ENCODE peak calls at places on chromosomes 11 and 22, in five cellular contexts. One of them, this sample, is unnamed.
A peak's percentile ranks its signal among the peaks of the same experiment; 100 is the strongest.

GRCh38 chr11:12506502-12506921 is 129.1 kb downstream of the PARVA start:
- DNase-seq in thyroid gland: no peak
- DNase-seq in body of pancreas: no peak
- DNase-seq in spleen: no peak
- DNase-seq in IMR-90: peak; percentile 59
- DNase-seq in this sample: no peak

GRCh38 chr11:87005569-87005921 is 32.2 kb upstream of the TMEM135 start:
- DNase-seq in body of pancreas: no peak
- DNase-seq in IMR-90: no peak
- DNase-seq in thyroid gland: no peak
- DNase-seq in spleen: no peak
- DNase-seq in this sample: no peak

GRCh38 chr22:45642966-45643365 is 28.7 kb upstream of the ATXN10 start:
- DNase-seq in IMR-90: no peak
- DNase-seq in thyroid gland: no peak
- DNase-seq in spleen: no peak
- DNase-seq in body of pancreas: no peak
- DNase-seq in this sample: no peak

GRCh38 chr22:23109441-23109978 is 32.3 kb downstream of the RSPH14 start:
- DNase-seq in body of pancreas: no peak
- DNase-seq in spleen: no peak
- DNase-seq in IMR-90: no peak
- DNase-seq in thyroid gland: no peak
- DNase-seq in this sample: no peak

GRCh38 chr11:69814902-69815301 is 4.3 kb downstream of the FGF3 start:
- DNase-seq in thyroid gland: no peak
- DNase-seq in spleen: no peak
- DNase-seq in IMR-90: no peak
- DNase-seq in body of pancreas: no peak
- DNase-seq in this sample: no peak

GRCh38 chr22:37633693-37634504 is 5.6 kb upstream of the SH3BP1 start:
- DNase-seq in thyroid gland: peak; percentile 84
- DNase-seq in body of pancreas: peak; percentile 50
- DNase-seq in spleen: peak; percentile 96
- DNase-seq in IMR-90: peak; percentile 92
- DNase-seq in this sample: peak; percentile 91

GRCh38 chr11:129382583-129382982 is 6.9 kb downstream of the BARX2 start:
- DNase-seq in body of pancreas: no peak
- DNase-seq in spleen: no peak
- DNase-seq in thyroid gland: no peak
- DNase-seq in IMR-90: no peak
- DNase-seq in this sample: no peak

GRCh38 chr11:2109541-2110019 is 29.6 kb downstream of the IGF2 start:
- DNase-seq in body of pancreas: no peak
- DNase-seq in IMR-90: no peak
- DNase-seq in thyroid gland: no peak
- DNase-seq in spleen: no peak
- DNase-seq in this sample: no peak

GRCh38 chr11:20854214-20854613 is 184.8 kb downstream of the NELL1 start:
- DNase-seq in spleen: no peak
- DNase-seq in body of pancreas: no peak
- DNase-seq in thyroid gland: no peak
- DNase-seq in IMR-90: no peak
- DNase-seq in this sample: no peak

GRCh38 chr11:33553486-33553885 is 147.1 kb downstream of the C11orf91 start:
- DNase-seq in spleen: no peak
- DNase-seq in body of pancreas: no peak
- DNase-seq in IMR-90: peak; percentile 43
- DNase-seq in thyroid gland: no peak
- DNase-seq in this sample: no peak

GRCh38 chr22:38180841-38181452 is 683 bp downstream of the PLA2G6 start:
- DNase-seq in spleen: peak; percentile 85
- DNase-seq in body of pancreas: no peak
- DNase-seq in IMR-90: no peak
- DNase-seq in thyroid gland: peak; percentile 70
- DNase-seq in this sample: no peak

GRCh38 chr11:125513705-125514265 is 17.7 kb upstream of the FEZ1 start:
- DNase-seq in thyroid gland: no peak
- DNase-seq in body of pancreas: no peak
- DNase-seq in spleen: no peak
- DNase-seq in IMR-90: no peak
- DNase-seq in this sample: no peak

GRCh38 chr22:40415531-40416266 is 45.3 kb downstream of the SGSM3 start:
- DNase-seq in IMR-90: peak; percentile 12
- DNase-seq in body of pancreas: no peak
- DNase-seq in thyroid gland: no peak
- DNase-seq in spleen: peak; percentile 89
- DNase-seq in this sample: no peak

GRCh38 chr22:44807915-44808690 is 55.7 kb downstream of the ARHGAP8 start:
- DNase-seq in spleen: no peak
- DNase-seq in IMR-90: no peak
- DNase-seq in thyroid gland: no peak
- DNase-seq in body of pancreas: no peak
- DNase-seq in this sample: no peak

GRCh38 chr11:118924591-118925585 is 838 bp downstream of the BCL9L start:
- DNase-seq in spleen: peak; percentile 92
- DNase-seq in body of pancreas: peak; percentile 61
- DNase-seq in IMR-90: peak; percentile 33
- DNase-seq in thyroid gland: peak; percentile 58
- DNase-seq in this sample: no peak

GRCh38 chr11:13717331-13717730 is 48.9 kb downstream of the FAR1 start:
- DNase-seq in spleen: no peak
- DNase-seq in IMR-90: peak; percentile 73
- DNase-seq in body of pancreas: no peak
- DNase-seq in thyroid gland: no peak
- DNase-seq in this sample: no peak

GRCh38 chr11:13718394-13718793 is 49.9 kb downstream of the FAR1 start:
- DNase-seq in thyroid gland: no peak
- DNase-seq in IMR-90: no peak
- DNase-seq in spleen: no peak
- DNase-seq in body of pancreas: no peak
- DNase-seq in this sample: no peak

GRCh38 chr11:13713982-13714381 is 45.5 kb downstream of the FAR1 start:
- DNase-seq in spleen: no peak
- DNase-seq in thyroid gland: no peak
- DNase-seq in IMR-90: no peak
- DNase-seq in body of pancreas: no peak
- DNase-seq in this sample: no peak
- TF ChIP-seq POLR2A in spleen: no peak
- TF ChIP-seq POLR2A in thyroid gland: no peak
- TF ChIP-seq POLR2A in IMR-90: no peak
- TF ChIP-seq POLR2A in body of pancreas: no peak
- TF ChIP-seq POLR2A in this sample: no peak

GRCh38 chr11:767238-767637 is 10.0 kb downstream of the GATD1 start:
- DNase-seq in IMR-90: no peak
- DNase-seq in spleen: no peak
- DNase-seq in body of pancreas: no peak
- DNase-seq in thyroid gland: no peak
- DNase-seq in this sample: no peak
- TF ChIP-seq POLR2A in IMR-90: no peak
- TF ChIP-seq POLR2A in spleen: no peak
- TF ChIP-seq POLR2A in body of pancreas: no peak
- TF ChIP-seq POLR2A in thyroid gland: no peak
- TF ChIP-seq POLR2A in this sample: no peak

GRCh38 chr11:64826062-64826461 is 15.7 kb upstream of the MEN1 start:
- DNase-seq in body of pancreas: no peak
- DNase-seq in IMR-90: no peak
- DNase-seq in thyroid gland: no peak
- DNase-seq in spleen: no peak
- DNase-seq in this sample: no peak

GRCh38 chr11:64827451-64827839 is 17.0 kb downstream of the CDC42BPG start:
- DNase-seq in thyroid gland: no peak
- DNase-seq in body of pancreas: no peak
- DNase-seq in IMR-90: no peak
- DNase-seq in spleen: no peak
- DNase-seq in this sample: no peak

GRCh38 chr11:64826578-64827450 is 16.5 kb upstream of the MEN1 start:
- DNase-seq in thyroid gland: no peak
- DNase-seq in body of pancreas: no peak
- DNase-seq in spleen: no peak
- DNase-seq in IMR-90: no peak
- DNase-seq in this sample: no peak

DNA sequence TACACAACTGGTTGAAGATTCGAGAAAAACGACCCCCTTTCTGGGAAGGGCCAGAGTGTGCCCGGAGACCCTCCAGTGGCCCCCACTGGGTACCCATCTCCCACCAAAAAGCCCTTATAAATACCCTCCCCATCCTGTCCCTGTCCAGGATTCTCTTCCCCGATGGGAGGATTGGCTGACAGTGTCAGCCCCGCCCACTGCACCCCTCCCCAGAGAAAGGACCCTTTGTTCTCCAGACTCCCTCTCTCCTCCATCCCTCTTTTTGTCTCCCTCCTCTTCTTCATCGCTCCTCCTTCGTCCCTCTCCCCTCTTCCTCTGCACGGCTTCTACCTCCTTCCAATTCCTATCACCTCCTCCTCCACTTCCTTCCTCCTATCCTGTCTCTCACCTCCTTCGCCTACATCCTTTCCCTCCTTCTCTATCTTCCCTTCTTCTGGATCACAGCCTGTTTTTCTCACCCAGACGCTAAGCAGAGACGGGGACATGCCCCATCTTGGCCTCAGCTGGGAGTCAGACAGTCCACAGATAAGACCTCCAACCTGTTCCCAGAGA is 13.3 kb upstream of the MEN1 start:
- DNase-seq in spleen: no peak
- DNase-seq in IMR-90: no peak
- DNase-seq in body of pancreas: no peak
- DNase-seq in thyroid gland: no peak
- DNase-seq in this sample: no peak
- TF ChIP-seq POLR2A in spleen: no peak
- TF ChIP-seq POLR2A in IMR-90: no peak
- TF ChIP-seq POLR2A in body of pancreas: no peak
- TF ChIP-seq POLR2A in thyroid gland: no peak
- TF ChIP-seq POLR2A in this sample: no peak

DNA sequence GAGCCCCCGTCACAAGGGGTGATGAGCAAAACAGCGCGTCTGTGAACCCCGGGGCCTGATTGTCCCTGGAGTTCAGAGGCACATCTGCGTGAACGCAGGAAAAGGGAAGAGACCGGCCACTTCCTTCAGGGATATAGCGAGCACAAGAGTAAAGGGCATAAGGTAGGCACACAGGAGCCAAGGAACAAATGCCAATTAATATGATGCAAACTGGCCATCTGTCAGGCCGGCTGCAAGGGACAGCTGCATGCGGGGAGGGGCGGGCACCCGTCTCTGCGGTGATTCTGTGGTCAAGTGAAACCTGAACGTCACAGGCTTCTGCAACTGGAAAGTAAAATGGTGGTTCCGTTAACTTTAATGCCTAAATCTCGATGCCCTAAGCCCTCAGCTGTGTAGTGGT is 64.7 kb downstream of the TRIM29 start:
- DNase-seq in thyroid gland: no peak
- DNase-seq in body of pancreas: no peak
- DNase-seq in IMR-90: no peak
- DNase-seq in spleen: no peak
- DNase-seq in this sample: peak; percentile 70
- TF ChIP-seq POLR2A in thyroid gland: no peak
- TF ChIP-seq POLR2A in body of pancreas: no peak
- TF ChIP-seq POLR2A in IMR-90: no peak
- TF ChIP-seq POLR2A in spleen: no peak
- TF ChIP-seq POLR2A in this sample: no peak